ENCODE peak calls at places on chromosomes 11 and 22, in seven cellular contexts. T is SK-N-SH, S is HCT116, H is GM12878, M is Panc1, V is H1, Z is K562. W is an unnamed sample.
A peak's percentile ranks its signal among the peaks of the same experiment; 100 is the strongest.

GRCh38 chr22:47920380-47920959 is 1158.0 kb downstream of the TBC1D22A start:
- DNase-seq in V (no peak), Z (no peak), S (no peak), M (no peak), H (no peak), T (no peak), W (no peak)

GRCh38 chr11:45204761-45205160 is 58.3 kb downstream of the PRDM11 start:
- DNase-seq in T (no peak), S (no peak), Z (peak; percentile 13), M (no peak), H (no peak), V (no peak), W (no peak)

GRCh38 chr11:2466069-2466801 is 21.4 kb downstream of the KCNQ1 start:
- DNase-seq in M (no peak), Z (no peak), V (no peak), H (no peak), S (no peak), T (no peak), W (no peak)

GRCh38 chr11:46478196-46478595 is 86.6 kb upstream of the CHRM4 start:
- DNase-seq in Z (no peak), V (no peak), H (no peak), M (no peak), S (no peak), T (no peak), W (no peak)

GRCh38 chr11:126345759-126346585 is 9.5 kb upstream of the ST3GAL4 start:
- DNase-seq in V (no peak), M (no peak), T (no peak), Z (peak; percentile 95), H (no peak), S (no peak), W (no peak)

GRCh38 chr11:68019486-68019885 is 9.4 kb downstream of the ALDH3B1 start:
- DNase-seq in H (no peak), M (no peak), Z (no peak), T (no peak), V (no peak), S (no peak), W (no peak)

GRCh38 chr11:131977231-131977630 is 606.8 kb downstream of the NTM start:
- DNase-seq in T (no peak), Z (no peak), H (no peak), V (no peak), S (no peak), M (no peak), W (no peak)

GRCh38 chr22:37741312-37741795 is 44.5 kb downstream of the TRIOBP start:
- DNase-seq in Z (no peak), M (no peak), V (peak; percentile 49), H (no peak), S (no peak), T (peak; percentile 95), W (peak; percentile 73)

GRCh38 chr11:84899740-84900139 is 727.4 kb downstream of the DLG2 start:
- DNase-seq in V (no peak), H (no peak), S (peak; percentile 24), T (no peak), Z (no peak), M (no peak), W (peak; percentile 10)

GRCh38 chr22:23904855-23905254 is 10.7 kb downstream of the MIF start:
- DNase-seq in V (no peak), H (no peak), M (no peak), Z (no peak), S (no peak), T (no peak), W (no peak)

GRCh38 chr11:9688716-9689511 is 25.0 kb downstream of the SWAP70 start:
- DNase-seq in S (no peak), H (peak; percentile 81), T (peak; percentile 55), M (peak; percentile 78), Z (peak; percentile 13), V (no peak), W (no peak)

GRCh38 chr11:99693941-99694492 is 673.3 kb downstream of the CNTN5 start:
- DNase-seq in T (no peak), M (peak; percentile 74), Z (no peak), H (no peak), S (no peak), V (no peak), W (peak; percentile 3)
- TF ChIP-seq SIN3A in T (no peak), M (no peak), Z (no peak), H (no peak), S (no peak), V (no peak), W (no peak)

DNA sequence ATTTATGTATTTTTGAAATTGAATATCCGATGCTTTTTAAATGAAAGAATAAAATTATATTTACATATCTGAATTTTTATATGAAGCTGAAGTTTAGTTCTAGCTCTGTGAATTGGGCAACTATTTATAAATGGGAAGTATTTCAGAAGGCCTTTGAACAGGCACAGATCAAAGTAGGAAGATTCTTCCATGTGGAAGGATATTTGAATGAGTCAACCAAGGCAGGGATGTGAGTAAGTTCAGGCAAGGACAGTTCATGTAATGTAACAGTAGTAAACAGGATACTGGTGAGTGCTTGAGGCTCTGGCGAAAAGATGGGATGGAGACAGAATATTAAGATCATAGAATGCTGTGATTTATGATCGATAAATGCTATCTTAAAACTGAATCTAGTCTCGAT is 417.8 kb upstream of the CCDC179 start:
- DNase-seq in Z (no peak), H (no peak), M (no peak), T (no peak), S (no peak), V (no peak), W (no peak)
- TF ChIP-seq SIN3A in Z (no peak), H (no peak), M (no peak), T (no peak), S (no peak), V (no peak), W (no peak)

DNA sequence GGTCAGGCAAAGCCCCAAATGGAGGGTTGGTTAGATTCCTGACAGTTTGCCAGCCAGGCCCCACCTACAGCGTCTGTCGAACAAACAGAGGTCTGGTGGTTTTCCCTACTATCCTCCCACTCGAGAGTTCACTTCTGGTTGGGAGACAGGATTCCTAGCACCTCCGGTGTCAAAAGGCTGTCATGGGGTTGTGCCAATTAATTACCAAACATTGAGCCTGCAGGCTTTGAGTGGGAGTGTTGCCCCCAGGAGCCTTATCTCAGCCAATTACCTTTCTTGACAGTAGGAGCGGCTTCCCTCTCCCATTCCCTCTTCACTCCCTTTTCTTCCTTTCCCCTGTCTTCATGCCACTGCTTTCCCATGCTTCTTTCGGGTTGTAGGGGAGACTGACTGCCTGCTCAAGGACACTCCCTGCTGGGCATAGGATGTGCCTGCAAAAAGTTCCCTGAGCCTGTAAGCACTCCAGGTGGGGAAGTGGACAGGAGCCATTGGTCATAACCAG is 4.7 kb upstream of the TTC36 start:
- DNase-seq in V (no peak), T (peak; percentile 52), M (no peak), S (no peak), Z (peak; percentile 42), H (no peak), W (peak; percentile 35)
- TF ChIP-seq SIN3A in V (no peak), T (no peak), M (no peak), S (no peak), Z (no peak), H (no peak), W (no peak)

GRCh38 chr11:27698872-27699241 is 1.4 kb downstream of the BDNF start:
- DNase-seq in V (peak; percentile 97), M (no peak), H (peak; percentile 23), Z (peak; percentile 77), T (peak; percentile 90), S (peak; percentile 82), W (peak; percentile 43)

GRCh38 chr11:27694992-27695391 is 5.3 kb downstream of the BDNF start:
- DNase-seq in H (no peak), S (no peak), T (peak; percentile 14), V (no peak), Z (peak; percentile 6), M (no peak), W (no peak)

GRCh38 chr11:27696112-27696511 is 4.1 kb downstream of the BDNF start:
- DNase-seq in V (no peak), S (no peak), T (no peak), H (no peak), Z (no peak), M (no peak), W (no peak)

GRCh38 chr11:27697679-27698275 is 2.5 kb downstream of the BDNF start:
- DNase-seq in H (no peak), M (no peak), V (no peak), Z (no peak), S (no peak), T (no peak), W (no peak)

DNA sequence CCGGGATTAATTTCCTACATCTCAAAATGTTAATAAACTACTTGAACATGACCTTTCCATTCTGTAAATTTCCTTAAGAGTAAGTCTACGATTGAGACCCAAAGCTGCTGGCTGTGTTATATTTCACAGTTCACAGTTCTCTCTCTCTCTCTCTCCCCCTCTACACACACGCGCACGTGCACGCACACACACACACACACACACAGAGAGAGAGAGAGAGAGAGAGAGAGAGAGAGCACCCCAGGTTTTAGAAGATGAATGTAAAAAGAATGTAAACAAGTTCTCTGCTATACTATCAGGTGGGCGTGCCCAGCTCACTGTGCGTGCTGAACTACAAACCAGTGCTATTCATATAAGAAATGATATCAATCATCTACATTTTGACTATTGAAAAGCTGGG is 3.3 kb downstream of the BDNF start:
- DNase-seq in M (no peak), T (no peak), Z (no peak), S (no peak), H (no peak), V (no peak), W (no peak)
- TF ChIP-seq SIN3A in M (no peak), T (no peak), Z (no peak), S (no peak), H (no peak), V (no peak), W (no peak)

GRCh38 chr11:86987687-86988086 is 32.5 kb upstream of the FZD4 start:
- DNase-seq in Z (no peak), V (no peak), H (no peak), M (no peak), S (no peak), T (no peak), W (no peak)
- TF ChIP-seq SIN3A in Z (no peak), V (no peak), H (no peak), M (no peak), S (no peak), T (no peak), W (no peak)

DNA sequence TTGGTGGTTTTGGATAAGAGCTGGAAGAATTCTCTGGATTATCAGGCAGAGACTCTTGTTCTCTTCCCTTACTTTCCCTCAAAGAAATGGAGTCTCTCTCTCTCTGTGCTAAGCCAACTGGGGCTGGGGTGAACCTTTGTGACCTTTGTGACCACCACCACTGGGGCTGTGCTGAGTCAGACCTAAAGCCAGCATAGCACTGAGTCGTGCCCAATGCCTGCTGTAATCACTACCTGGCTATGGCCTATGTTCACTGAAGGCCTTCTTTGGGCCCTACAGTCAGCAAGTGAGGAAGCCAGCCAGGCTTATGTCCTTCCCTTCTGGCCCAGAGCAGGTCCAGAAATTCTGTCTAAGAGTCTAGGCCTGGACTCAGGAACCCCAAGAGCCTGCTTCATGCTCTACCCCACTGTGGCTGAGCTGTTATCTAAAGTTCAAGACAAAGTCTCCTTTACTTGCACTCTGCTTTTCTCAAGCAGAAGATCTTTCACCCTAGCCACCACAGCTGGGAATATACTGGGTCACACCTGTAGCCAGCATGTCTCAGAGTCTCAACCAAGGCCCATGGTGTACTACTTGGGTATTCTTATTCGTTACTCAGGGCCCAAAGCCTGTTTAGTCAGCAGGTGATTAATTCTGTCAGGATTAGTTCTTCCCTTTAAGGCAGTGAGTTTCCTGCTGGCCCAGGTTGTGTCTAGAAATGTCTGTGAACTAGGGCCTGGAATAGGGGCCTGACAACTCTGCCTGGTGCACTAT is 86.0 kb downstream of the EHF start:
- DNase-seq in T (no peak), S (no peak), H (no peak), M (no peak), Z (peak; percentile 5), V (no peak), W (no peak)
- TF ChIP-seq SIN3A in T (no peak), S (no peak), H (no peak), M (no peak), Z (no peak), V (no peak), W (no peak)

GRCh38 chr22:46068908-46069481 is 81.3 kb upstream of the PPARA start:
- DNase-seq in S (no peak), M (no peak), H (no peak), T (no peak), V (no peak), Z (no peak), W (no peak)
- TF ChIP-seq SIN3A in S (peak; percentile 15), M (no peak), H (no peak), T (peak; percentile 19), V (no peak), Z (no peak), W (no peak)

W was measured in HepG2.